ENCODE peak calls at places on chromosomes 16 and 17, in ten cellular contexts. B, W, S, Y, O, R, N, M, H and K are unnamed samples.

GRCh38 chr16:86869288-86870022 is 291.1 kb downstream of the FOXL1 start:
- DNase-seq in N (no peak), R (no peak), B (no peak), H (no peak), O (no peak), Y (no peak), S (no peak), M (no peak), W (no peak), K (no peak)

GRCh38 chr17:77253611-77254051 is 112.9 kb downstream of the SEC14L1 start:
- DNase-seq in S (no peak), H (no peak), O (no peak), W (no peak), B (no peak), N (no peak), Y (no peak), R (no peak), M (no peak), K (no peak)

GRCh38 chr17:14886200-14886739 is 378.9 kb downstream of the PMP22 start:
- DNase-seq in N (no peak), H (no peak), R (no peak), O (no peak), B (no peak), S (no peak), M (no peak), Y (no peak), W (no peak), K (no peak)

GRCh38 chr16:67207857-67208524 is 9.1 kb downstream of the ELMO3 start:
- DNase-seq in W (no peak), H (no peak), O (no peak), N (no peak), Y (no peak), M (no peak), S (peak), R (no peak), B (no peak), K (peak)

GRCh38 chr17:74877592-74878543 is 5.1 kb upstream of the FDXR start:
- DNase-seq in W (no peak), Y (no peak), M (no peak), H (no peak), B (no peak), S (no peak), R (no peak), N (no peak), O (no peak), K (peak)

GRCh38 chr17:7838291-7839075 is 4.5 kb downstream of the KDM6B start:
- DNase-seq in O (no peak), R (no peak), S (peak), B (no peak), Y (peak), H (no peak), M (peak), W (no peak), N (peak), K (no peak)

GRCh38 chr16:2664522-2665096 is 17.7 kb upstream of the KCTD5 start:
- DNase-seq in S (no peak), H (no peak), N (no peak), R (no peak), Y (no peak), W (no peak), O (no peak), M (no peak), B (no peak), K (no peak)

GRCh38 chr17:74354123-74354522 is 7.5 kb downstream of the BTBD17 start:
- DNase-seq in S (no peak), N (peak), W (peak), R (no peak), O (peak), B (no peak), Y (no peak), H (no peak), M (no peak), K (no peak)

GRCh38 chr17:66275651-66276050 is 26.8 kb upstream of the PRKCA start:
- DNase-seq in S (peak), O (no peak), Y (no peak), H (no peak), B (peak), R (no peak), M (no peak), W (no peak), N (no peak), K (peak)

GRCh38 chr17:1834378-1835149 is 4.8 kb downstream of the RPA1 start:
- DNase-seq in S (no peak), H (no peak), R (no peak), B (no peak), W (no peak), Y (no peak), M (no peak), N (no peak), O (peak), K (no peak)

GRCh38 chr16:69260019-69260418 is 51.1 kb upstream of the VPS4A start:
- DNase-seq in N (no peak), R (no peak), H (no peak), B (no peak), W (no peak), M (no peak), S (no peak), Y (no peak), O (no peak), K (no peak)

GRCh38 chr16:30985401-30986128 is 558 bp downstream of the HSD3B7 start:
- DNase-seq in B (no peak), W (no peak), R (no peak), O (no peak), N (no peak), H (no peak), Y (no peak), M (no peak), S (peak), K (peak)

GRCh38 chr17:12815642-12816141 is 26.4 kb downstream of the ARHGAP44 start:
- DNase-seq in Y (no peak), B (no peak), M (no peak), N (no peak), W (no peak), S (no peak), H (no peak), O (peak), R (no peak), K (no peak)

GRCh38 chr16:54291981-54292487 is 5.4 kb upstream of the IRX3 start:
- DNase-seq in B (no peak), M (no peak), N (no peak), Y (no peak), H (no peak), R (no peak), O (no peak), S (no peak), W (no peak), K (no peak)

GRCh38 chr16:14640538-14640937 is 7.8 kb downstream of the BFAR start:
- DNase-seq in O (no peak), W (no peak), H (no peak), Y (no peak), S (no peak), R (no peak), M (no peak), B (no peak), N (no peak), K (no peak)

GRCh38 chr17:17435323-17435722 is 41.5 kb upstream of the MED9 start:
- DNase-seq in S (no peak), H (no peak), W (no peak), Y (no peak), N (no peak), M (no peak), O (no peak), R (no peak), B (peak), K (no peak)

GRCh38 chr16:23254338-23254737 is 47.8 kb upstream of the SCNN1B start:
- DNase-seq in S (peak), Y (no peak), B (peak), O (no peak), W (no peak), H (no peak), N (no peak), R (no peak), M (no peak), K (peak)

GRCh38 chr17:80389011-80389995 is 25.7 kb upstream of the ENDOV start:
- DNase-seq in O (no peak), H (no peak), Y (no peak), R (no peak), N (no peak), B (no peak), S (peak), W (no peak), M (no peak), K (no peak)

GRCh38 chr16:85090166-85090565 is 22.1 kb downstream of the CIBAR2 start:
- DNase-seq in M (no peak), S (no peak), R (no peak), Y (no peak), N (no peak), B (no peak), W (no peak), O (no peak), H (no peak), K (no peak)

GRCh38 chr17:29593546-29594440 is 861 bp downstream of the ANKRD13B start:
- DNase-seq in N (peak), R (peak), W (no peak), M (no peak), H (no peak), Y (no peak), O (no peak), B (no peak), S (peak), K (peak)

GRCh38 chr17:79000396-79001189 is 9.0 kb downstream of the CANT1 start:
- DNase-seq in O (no peak), S (no peak), M (no peak), B (no peak), Y (no peak), N (no peak), H (no peak), W (no peak), R (no peak), K (no peak)